ENCODE peak calls at places on chromosomes 7 and 10, in eight cellular contexts. F, G, K, V, T, W, J and Y are unnamed samples.

GRCh38 chr7:4169505-4169904 is 512.6 kb upstream of the FOXK1 start:
- DNase-seq in F (no peak), G (no peak), K (no peak), V (no peak), T (no peak), W (peak; percentile 17), J (no peak), Y (no peak)

GRCh38 chr10:70578371-70578947 is 24.1 kb downstream of the PRF1 start:
- DNase-seq in F (peak; percentile 28), G (no peak), K (peak; percentile 12), V (peak; percentile 12), T (peak; percentile 86), W (peak; percentile 80), J (no peak), Y (peak; percentile 71)

GRCh38 chr7:129468087-129468486 is 33.9 kb downstream of the STRIP2 start:
- DNase-seq in F (no peak), G (no peak), K (peak; percentile 73), V (no peak), T (peak; percentile 23), W (peak; percentile 34), J (no peak), Y (no peak)

GRCh38 chr7:27165089-27165654 is at the start of gene HOXA9:
- DNase-seq in F (no peak), G (peak; percentile 83), K (peak; percentile 97), V (peak; percentile 96), T (no peak), W (no peak), J (peak; percentile 32), Y (no peak)

GRCh38 chr10:131960631-131961046 is 21.1 kb downstream of the BNIP3 start:
- DNase-seq in F (no peak), G (no peak), K (no peak), V (no peak), T (no peak), W (no peak), J (no peak), Y (no peak)

GRCh38 chr7:36147361-36147760 is 5.7 kb upstream of the EEPD1 start:
- DNase-seq in F (no peak), G (no peak), K (no peak), V (no peak), T (no peak), W (no peak), J (no peak), Y (no peak)

GRCh38 chr10:67438605-67439258 is 257.3 kb downstream of the CTNNA3 start:
- DNase-seq in F (no peak), G (no peak), K (no peak), V (no peak), T (no peak), W (no peak), J (no peak), Y (no peak)

GRCh38 chr10:15725603-15726002 is 5.9 kb upstream of the ITGA8 start:
- DNase-seq in F (no peak), G (no peak), K (peak; percentile 72), V (no peak), T (peak; percentile 52), W (peak; percentile 72), J (no peak), Y (peak; percentile 69)

GRCh38 chr7:112167144-112167543 is 39.1 kb downstream of the DOCK4 start:
- DNase-seq in F (no peak), G (no peak), K (no peak), V (no peak), T (no peak), W (peak; percentile 46), J (no peak), Y (no peak)

GRCh38 chr7:158256091-158256816 is 331.4 kb downstream of the PTPRN2 start:
- DNase-seq in F (no peak), G (no peak), K (no peak), V (no peak), T (no peak), W (no peak), J (no peak), Y (no peak)

GRCh38 chr7:628041-628763 is 98.3 kb upstream of the DNAAF5 start:
- DNase-seq in F (no peak), G (no peak), K (no peak), V (peak; percentile 81), T (no peak), W (no peak), J (no peak), Y (no peak)

GRCh38 chr7:30828591-30828990 is 57.4 kb downstream of the MINDY4 start:
- DNase-seq in F (no peak), G (no peak), K (no peak), V (no peak), T (no peak), W (no peak), J (no peak), Y (no peak)

GRCh38 chr10:114271014-114271778 is 32.1 kb downstream of the VWA2 start:
- DNase-seq in F (no peak), G (no peak), K (no peak), V (peak; percentile 29), T (no peak), W (no peak), J (no peak), Y (no peak)

GRCh38 chr7:24722386-24723177 is 34.7 kb downstream of the GSDME start:
- DNase-seq in F (no peak), G (no peak), K (peak; percentile 46), V (no peak), T (peak; percentile 24), W (peak; percentile 58), J (no peak), Y (no peak)

GRCh38 chr10:35421553-35422178 is 85.4 kb downstream of the CCNY start:
- DNase-seq in F (no peak), G (peak; percentile 52), K (peak; percentile 89), V (no peak), T (peak; percentile 90), W (peak; percentile 94), J (no peak), Y (no peak)

GRCh38 chr10:124482401-124482800 is 20.8 kb downstream of the LHPP start:
- DNase-seq in F (no peak), G (no peak), K (no peak), V (peak; percentile 38), T (no peak), W (no peak), J (no peak), Y (no peak)

GRCh38 chr10:82934947-82935346 is 1060.0 kb downstream of the NRG3 start:
- DNase-seq in F (no peak), G (no peak), K (no peak), V (no peak), T (no peak), W (no peak), J (no peak), Y (no peak)

GRCh38 chr10:82932426-82932825 is 1057.4 kb downstream of the NRG3 start:
- DNase-seq in F (no peak), G (no peak), K (no peak), V (no peak), T (no peak), W (no peak), J (no peak), Y (no peak)

GRCh38 chr10:82938331-82938730 is 1063.3 kb downstream of the NRG3 start:
- DNase-seq in F (no peak), G (no peak), K (no peak), V (no peak), T (no peak), W (no peak), J (no peak), Y (no peak)

GRCh38 chr10:82934429-82934828 is 1059.4 kb downstream of the NRG3 start:
- DNase-seq in F (no peak), G (no peak), K (no peak), V (no peak), T (no peak), W (no peak), J (no peak), Y (no peak)
- TF ChIP-seq CTCF in F (no peak), G (no peak), K (peak; percentile 18), V (no peak), T (no peak), W (peak; percentile 5), J (no peak), Y (peak; percentile 43)

GRCh38 chr10:71761105-71761511 is 12.2 kb downstream of the VSIR start:
- DNase-seq in F (no peak), G (no peak), K (no peak), V (no peak), T (no peak), W (no peak), J (no peak), Y (no peak)
- TF ChIP-seq CTCF in F (no peak), G (no peak), K (no peak), V (no peak), T (no peak), W (no peak), J (no peak), Y (no peak)

DNA sequence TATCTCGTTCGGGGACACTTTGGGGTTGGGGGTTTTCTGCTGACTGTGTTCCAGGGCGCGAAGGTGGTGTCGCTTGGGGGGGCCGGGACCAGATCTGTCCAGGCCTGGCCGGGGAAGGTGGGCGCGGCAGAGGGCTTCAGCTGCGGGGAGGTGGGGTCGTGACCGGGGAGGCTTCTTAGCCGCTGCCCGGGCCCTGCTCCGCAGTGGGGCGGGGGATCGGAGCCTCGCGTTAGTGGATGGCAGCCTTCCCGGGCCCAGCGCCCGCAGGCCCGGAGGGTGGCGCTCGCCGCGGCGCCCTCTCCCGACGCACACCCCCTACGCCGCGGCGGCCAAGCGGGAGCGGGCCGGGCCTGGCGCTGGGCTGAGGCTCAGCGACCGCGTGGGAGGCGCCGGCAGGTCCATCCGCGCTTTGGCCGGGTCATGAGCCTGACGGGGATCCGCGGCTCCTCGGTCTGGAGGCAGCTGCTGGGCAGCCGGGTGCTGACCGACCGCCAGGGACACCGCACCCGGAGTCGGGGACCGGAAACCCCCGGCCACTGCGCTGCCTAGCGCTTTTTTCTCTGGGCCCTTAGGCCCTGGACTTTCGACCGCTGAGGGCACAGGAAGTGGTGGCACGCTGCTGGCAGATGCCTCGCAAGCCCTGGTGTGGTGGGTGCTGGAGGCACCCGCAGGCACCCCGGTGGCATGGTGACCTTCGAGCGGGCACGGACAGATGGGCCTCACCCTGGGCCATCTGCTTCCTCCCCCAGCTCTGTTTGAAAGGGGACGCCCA is 1.2 kb downstream of the AGAP3 start:
- DNase-seq in F (no peak), G (peak; percentile 72), K (peak; percentile 55), V (peak; percentile 89), T (no peak), W (peak; percentile 60), J (peak; percentile 72), Y (peak; percentile 68)
- TF ChIP-seq CTCF in F (no peak), G (peak; percentile 22), K (peak; percentile 7), V (peak; percentile 10), T (no peak), W (no peak), J (peak; percentile 58), Y (peak; percentile 52)

DNA sequence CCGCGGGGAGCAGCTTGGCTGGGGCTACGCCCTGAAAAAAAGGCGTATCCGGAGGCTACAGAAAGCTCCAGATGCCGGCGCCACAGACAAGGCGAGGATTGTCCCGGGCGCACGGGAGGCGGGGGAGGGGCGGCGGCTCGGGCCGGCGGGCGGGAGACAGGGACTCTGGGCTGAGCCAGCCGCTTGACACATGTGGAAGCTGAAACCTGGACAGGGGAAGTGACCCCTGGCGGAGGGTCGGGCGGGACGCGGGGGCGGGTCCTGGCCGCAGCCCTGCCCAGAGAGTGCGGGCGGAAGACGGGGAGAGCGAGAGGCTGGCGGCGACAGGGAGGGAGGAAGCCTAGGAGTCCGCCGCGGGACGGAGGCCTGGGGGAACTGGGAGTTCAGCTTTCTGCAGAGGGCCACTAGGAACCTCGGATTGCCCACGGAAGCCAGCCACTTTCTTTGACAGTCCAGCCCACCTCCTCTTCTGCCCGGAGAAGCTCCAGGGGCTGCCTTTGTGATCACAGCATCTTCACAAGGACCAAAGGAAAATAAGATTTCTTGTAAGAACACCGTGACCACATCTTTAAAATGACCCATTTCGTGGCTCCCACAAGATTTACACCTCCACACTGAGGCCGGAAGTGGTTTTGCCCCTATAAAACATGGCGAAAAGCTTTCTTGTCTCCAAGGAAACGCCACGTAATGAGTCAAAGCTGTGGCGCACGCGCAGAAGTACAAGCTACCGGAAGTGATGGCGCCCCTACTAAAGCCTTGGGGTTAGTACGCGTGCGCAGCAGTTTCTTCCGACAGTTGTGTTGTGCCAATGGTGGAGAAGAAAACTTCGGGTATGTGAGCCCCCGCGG is at the start of the genes PLOD3 and ZNHIT1:
- DNase-seq in F (peak; percentile 89), G (peak; percentile 95), K (peak; percentile 97), V (peak; percentile 98), T (peak; percentile 97), W (peak; percentile 99), J (peak; percentile 95), Y (peak; percentile 100)
- TF ChIP-seq CTCF in F (no peak), G (peak; percentile 34), K (peak; percentile 0), V (no peak), T (peak; percentile 6), W (no peak), J (peak; percentile 50), Y (no peak)